ENCODE peak calls at places on chromosomes 1 and 21, in eight cellular contexts. T is neuronal stem cell, L is COR-L47, F is Daoy, E is NCI-H1092, V is ELF-1, X is K562, Z is brain microvascular endothelial cell. M is an unnamed sample.

GRCh38 chr1:78226784-78227183 is 181.0 kb downstream of the GIPC2 start:
- DNase-seq in T (no peak), L (no peak), F (no peak), E (no peak), V (no peak), X (no peak), Z (no peak), M (no peak)

GRCh38 chr1:150994248-150994647 is 12.2 kb downstream of the ANXA9 start:
- DNase-seq in T (no peak), L (no peak), F (no peak), E (no peak), V (no peak), X (no peak), Z (no peak), M (no peak)

GRCh38 chr1:111988743-111989453 is 570 bp downstream of the KCND3 start:
- DNase-seq in T (no peak), L (no peak), F (peak), E (no peak), V (no peak), X (no peak), Z (no peak), M (no peak)

GRCh38 chr1:98119793-98120192 is 199.0 kb upstream of the DPYD start:
- DNase-seq in T (peak), L (peak), F (peak), E (peak), V (peak), X (no peak), Z (no peak), M (no peak)

GRCh38 chr21:18178509-18178908 is 66.1 kb upstream of the CHODL start:
- DNase-seq in T (no peak), L (no peak), F (no peak), E (no peak), V (no peak), X (no peak), Z (no peak), M (no peak)

GRCh38 chr1:33119532-33120217 is 38.7 kb downstream of the AZIN2 start:
- DNase-seq in T (no peak), L (no peak), F (no peak), E (no peak), V (no peak), X (no peak), Z (no peak), M (no peak)

GRCh38 chr1:100249155-100249536 is 488 bp downstream of the DBT start:
- DNase-seq in T (no peak), L (no peak), F (peak), E (no peak), V (no peak), X (peak), Z (no peak), M (peak)

GRCh38 chr1:155029513-155030242 is 3.9 kb downstream of the DCST2 start:
- DNase-seq in T (no peak), L (no peak), F (no peak), E (no peak), V (no peak), X (no peak), Z (no peak), M (no peak)

GRCh38 chr1:148372731-148373130 is 110.4 kb downstream of the PPIAL4G start:
- DNase-seq in T (no peak), L (no peak), F (no peak), E (no peak), V (no peak), X (no peak), Z (peak), M (no peak)

GRCh38 chr1:222090103-222090502 is 348.2 kb upstream of the DUSP10 start:
- DNase-seq in T (no peak), L (no peak), F (no peak), E (no peak), V (no peak), X (no peak), Z (no peak), M (peak)

GRCh38 chr1:200478945-200479558 is 69.2 kb upstream of the ZNF281 start:
- DNase-seq in T (no peak), L (no peak), F (no peak), E (no peak), V (no peak), X (no peak), Z (no peak), M (no peak)

GRCh38 chr21:32921632-32922230 is 104.0 kb upstream of the OLIG2 start:
- DNase-seq in T (no peak), L (no peak), F (peak), E (no peak), V (peak), X (peak), Z (no peak), M (peak)

GRCh38 chr1:2318294-2319278 is 72.8 kb downstream of the MORN1 start:
- DNase-seq in T (no peak), L (no peak), F (no peak), E (no peak), V (no peak), X (no peak), Z (no peak), M (no peak)

GRCh38 chr1:10510520-10511493 is 36.1 kb downstream of the PEX14 start:
- DNase-seq in T (no peak), L (no peak), F (peak), E (no peak), V (no peak), X (peak), Z (peak), M (peak)

GRCh38 chr1:94025383-94026340 is 95.3 kb downstream of the ABCA4 start:
- DNase-seq in T (peak), L (no peak), F (peak), E (peak), V (peak), X (peak), Z (peak), M (peak)

GRCh38 chr1:219650880-219651279 is 38.0 kb upstream of the ZC3H11B start:
- DNase-seq in T (no peak), L (no peak), F (peak), E (no peak), V (no peak), X (no peak), Z (no peak), M (no peak)

GRCh38 chr1:63198921-63199530 is 123.3 kb upstream of the FOXD3 start:
- DNase-seq in T (peak), L (no peak), F (no peak), E (no peak), V (peak), X (no peak), Z (no peak), M (no peak)

GRCh38 chr1:106975944-106976343 is 80.5 kb upstream of the PRMT6 start:
- DNase-seq in T (no peak), L (no peak), F (no peak), E (no peak), V (peak), X (no peak), Z (no peak), M (no peak)

M was measured in islet precursor cell.